ENCODE peak calls at places on chromosomes 16 and 17, in seven cellular contexts. R is mesendoderm; N is amygdala; I is NCI-H1092; K is smooth muscle cell of the brain vasculature; W is effector memory CD8-positive, alpha-beta T cell; A is GM20000. B is an unnamed sample.

GRCh38 chr17:14719942-14720341 is 419.1 kb downstream of the HS3ST3B1 start:
- DNase-seq in I (no peak), N (no peak), A (no peak), W (no peak), K (no peak), R (no peak), B (no peak)

GRCh38 chr17:82866521-82867214 is 26.8 kb upstream of the ZNF750 start:
- DNase-seq in K (no peak), R (no peak), N (no peak), I (peak; percentile 26), A (no peak), W (no peak), B (no peak)

GRCh38 chr17:38560503-38561318 is 45.0 kb downstream of the SRCIN1 start:
- DNase-seq in N (no peak), W (no peak), R (peak; percentile 57), I (no peak), A (no peak), K (no peak), B (no peak)

GRCh38 chr16:67150058-67150832 is 553 bp downstream of the B3GNT9 start:
- DNase-seq in I (peak; percentile 14), R (peak; percentile 89), W (no peak), K (no peak), N (peak; percentile 52), A (peak; percentile 91), B (no peak)

GRCh38 chr17:81961087-81961514 is at the start of gene NOTUM:
- DNase-seq in R (peak; percentile 75), I (no peak), A (no peak), N (no peak), W (no peak), K (no peak), B (no peak)

GRCh38 chr16:78571880-78572279 is 472.4 kb downstream of the WWOX start:
- DNase-seq in A (no peak), W (no peak), R (peak; percentile 76), K (no peak), N (no peak), I (no peak), B (no peak)

GRCh38 chr17:6603746-6604325 is 36.7 kb downstream of the KIAA0753 start:
- DNase-seq in K (no peak), R (no peak), W (no peak), I (no peak), N (no peak), A (no peak), B (no peak)

GRCh38 chr16:11097094-11097781 is 152.9 kb downstream of the CLEC16A start:
- DNase-seq in A (no peak), R (no peak), W (no peak), I (no peak), N (no peak), K (no peak), B (no peak)

GRCh38 chr16:4200781-4201137 is 41.1 kb downstream of the SRL start:
- DNase-seq in A (no peak), I (no peak), W (no peak), R (no peak), N (no peak), K (no peak), B (no peak)

GRCh38 chr16:79164378-79164720 is 436.2 kb downstream of the MAF start:
- DNase-seq in I (no peak), W (no peak), R (no peak), K (no peak), A (no peak), N (no peak), B (no peak)

GRCh38 chr16:12538667-12539081 is 265.0 kb downstream of the CPPED1 start:
- DNase-seq in A (no peak), N (no peak), W (no peak), I (no peak), R (no peak), K (no peak), B (no peak)

GRCh38 chr17:32323784-32324590 is 18.0 kb downstream of the C17orf75 start:
- DNase-seq in N (peak; percentile 16), W (no peak), K (no peak), R (no peak), A (peak; percentile 37), I (no peak), B (peak; percentile 13)

GRCh38 chr17:10107320-10108165 is 90.9 kb downstream of the GAS7 start:
- DNase-seq in R (no peak), K (no peak), A (no peak), I (no peak), N (no peak), W (no peak), B (peak; percentile 20)

GRCh38 chr16:2235234-2235651 is 1.0 kb upstream of the DNASE1L2 start:
- DNase-seq in I (no peak), A (no peak), N (no peak), W (no peak), K (no peak), R (no peak), B (no peak)

GRCh38 chr17:83083368-83084201 is 4.2 kb downstream of the METRNL start:
- DNase-seq in K (peak; percentile 67), A (no peak), N (no peak), R (peak; percentile 93), W (peak; percentile 79), I (no peak), B (peak; percentile 70)

GRCh38 chr17:50133769-50134099 is 3.8 kb upstream of the SAMD14 start:
- DNase-seq in R (no peak), N (no peak), W (no peak), I (no peak), K (no peak), A (no peak), B (no peak)

GRCh38 chr16:49464877-49465504 is 91.4 kb downstream of the C16orf78 start:
- DNase-seq in I (no peak), W (no peak), K (no peak), N (no peak), A (peak; percentile 49), R (peak; percentile 59), B (no peak)

B was measured in T-cell.